ENCODE peak calls at places on chromosomes 16 and 17, in five cellular contexts. V is neural progenitor cell, E is dorsolateral prefrontal cortex, Z is ascending aorta, Y is cardiac muscle cell. G is an unnamed sample.

GRCh38 chr16:65226077-65226476 is 104.2 kb upstream of the CDH11 start:
- DNase-seq in E (no peak), V (no peak), Y (no peak), Z (no peak), G (no peak)

GRCh38 chr17:67608691-67609090 is 109.0 kb upstream of the NOL11 start:
- DNase-seq in V (no peak), Y (peak; percentile 90), Z (no peak), E (no peak), G (no peak)

GRCh38 chr16:79316004-79316458 is 284.5 kb downstream of the MAF start:
- DNase-seq in Z (no peak), E (no peak), V (no peak), Y (no peak), G (no peak)

GRCh38 chr17:52762794-52763167 is 604.3 kb upstream of the CA10 start:
- DNase-seq in E (no peak), Y (no peak), V (no peak), Z (no peak), G (no peak)

GRCh38 chr16:29819506-29819905 is 756 bp upstream of the MVP start:
- DNase-seq in Z (no peak), E (no peak), V (no peak), Y (no peak), G (peak; percentile 67)

GRCh38 chr17:29155966-29156338 is 24.2 kb downstream of the MYO18A start:
- DNase-seq in V (peak; percentile 73), Y (peak; percentile 81), E (no peak), Z (no peak), G (no peak)

GRCh38 chr17:59812139-59812538 is 80.6 kb downstream of the TUBD1 start:
- DNase-seq in V (no peak), Y (no peak), Z (no peak), E (no peak), G (no peak)

GRCh38 chr16:10090816-10091215 is 91.4 kb downstream of the GRIN2A start:
- DNase-seq in Y (no peak), Z (no peak), V (no peak), E (no peak), G (no peak)

GRCh38 chr17:71085238-71086033 is 916.1 kb downstream of the KCNJ2 start:
- DNase-seq in E (no peak), Y (peak; percentile 19), V (peak; percentile 77), Z (no peak), G (no peak)

GRCh38 chr17:20203761-20204263 is 194.7 kb downstream of the SPECC1 start:
- DNase-seq in Z (no peak), V (peak; percentile 31), E (no peak), Y (no peak), G (no peak)

GRCh38 chr16:27767081-27767480 is 217.1 kb downstream of the KATNIP start:
- DNase-seq in Y (no peak), V (no peak), Z (no peak), E (no peak), G (peak; percentile 16)

GRCh38 chr16:6932871-6933390 is 399.7 kb upstream of the RBFOX1 start:
- DNase-seq in V (no peak), E (no peak), Z (no peak), Y (no peak), G (no peak)

GRCh38 chr17:76735006-76735405 is 2.1 kb downstream of the SRSF2 start:
- DNase-seq in Z (no peak), Y (peak; percentile 47), E (no peak), V (peak; percentile 16), G (no peak)

GRCh38 chr17:75270218-75270965 is 639 bp downstream of the MIF4GD start:
- DNase-seq in Y (peak; percentile 80), E (peak; percentile 26), V (peak; percentile 78), Z (no peak), G (peak; percentile 89)

GRCh38 chr17:18382441-18383078 is 5.0 kb downstream of the EVPLL start:
- DNase-seq in Z (no peak), V (no peak), E (no peak), Y (no peak), G (peak; percentile 55)

GRCh38 chr17:7839890-7840260 is 5.9 kb downstream of the KDM6B start:
- DNase-seq in V (peak; percentile 31), Z (no peak), Y (peak; percentile 47), E (no peak), G (no peak)

GRCh38 chr17:80504671-80505413 is 28.4 kb upstream of the NPTX1 start:
- DNase-seq in Z (no peak), Y (peak; percentile 19), E (no peak), V (no peak), G (no peak)

GRCh38 chr17:37614823-37615222 is 5.6 kb upstream of the SYNRG start:
- DNase-seq in Z (no peak), V (no peak), Y (no peak), E (no peak), G (no peak)

GRCh38 chr17:36661047-36661666 is 59.8 kb downstream of the MRM1 start:
- DNase-seq in V (no peak), Y (no peak), Z (no peak), E (no peak), G (no peak)

GRCh38 chr17:54435966-54436365 is 464.7 kb upstream of the TOM1L1 start:
- DNase-seq in Z (no peak), Y (no peak), E (no peak), V (no peak), G (no peak)

GRCh38 chr16:64459402-64459801 is 662.5 kb downstream of the CDH11 start:
- DNase-seq in Y (no peak), V (no peak), E (no peak), Z (no peak), G (no peak)

GRCh38 chr17:40717776-40718175 is 14.2 kb upstream of the KRT24 start:
- DNase-seq in V (no peak), Z (no peak), E (no peak), Y (no peak), G (no peak)

GRCh38 chr17:40718904-40719303 is 15.4 kb upstream of the KRT24 start:
- DNase-seq in V (no peak), E (no peak), Z (no peak), Y (no peak), G (no peak)

DNA sequence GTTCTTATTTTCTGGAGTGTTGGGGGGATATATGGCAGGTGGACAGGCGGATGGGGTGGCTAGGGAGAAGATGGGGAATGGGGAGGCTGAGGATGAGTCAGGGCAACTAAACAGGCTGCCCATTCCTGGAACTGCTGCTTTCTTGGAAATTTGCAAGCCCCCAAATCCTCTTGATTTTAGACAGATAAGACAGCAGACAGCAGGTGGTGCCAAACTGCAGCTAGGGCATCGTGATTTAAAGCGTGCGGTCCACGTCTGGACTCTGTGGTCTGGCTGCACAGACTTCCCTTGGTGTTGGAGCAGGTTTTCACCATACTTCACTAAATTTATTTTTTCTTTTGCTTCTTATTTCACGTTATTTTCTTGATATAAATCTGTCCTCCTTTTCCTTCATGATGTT is 10.9 kb upstream of the KRT24 start:
- DNase-seq in E (no peak), Z (no peak), Y (no peak), V (peak; percentile 11), G (no peak)
- TF ChIP-seq CTCF in E (no peak), Z (no peak), Y (no peak), V (peak; percentile 22), G (no peak)

GRCh38 chr17:56812971-56813388 is 20.7 kb downstream of the C17orf67 start:
- DNase-seq in E (no peak), Y (no peak), Z (no peak), V (no peak), G (no peak)
- H3K4me3 ChIP-seq in E (no peak overlapping the region), Y (no peak overlapping the region), Z (no peak overlapping the region), V (no peak overlapping the region), G (no peak overlapping the region)

DNA sequence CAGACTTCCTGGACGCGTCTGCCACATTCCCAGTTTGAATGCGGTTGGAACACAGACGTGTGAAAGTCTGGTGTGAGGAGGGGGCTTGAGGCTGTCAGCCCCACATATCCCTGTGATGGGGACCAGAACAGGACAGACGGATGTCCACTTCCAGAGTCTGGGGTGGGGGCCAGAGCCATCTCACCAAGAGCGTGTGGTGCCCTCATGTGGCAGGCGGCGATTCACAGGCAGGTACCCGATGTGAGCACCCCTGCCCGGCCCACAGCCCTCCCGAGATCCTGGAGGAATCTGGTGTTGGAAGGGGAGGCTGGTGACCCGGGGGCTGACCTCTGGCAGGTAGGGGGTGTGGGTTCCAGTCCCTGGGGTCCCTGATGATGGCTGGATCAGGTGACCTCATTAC is 51.5 kb downstream of the ENGASE start:
- DNase-seq in Y (peak; percentile 6), E (no peak), V (peak; percentile 61), Z (no peak), G (no peak)
- TF ChIP-seq CTCF in Y (peak; percentile 17), E (no peak), V (peak; percentile 52), Z (no peak), G (no peak)

DNA sequence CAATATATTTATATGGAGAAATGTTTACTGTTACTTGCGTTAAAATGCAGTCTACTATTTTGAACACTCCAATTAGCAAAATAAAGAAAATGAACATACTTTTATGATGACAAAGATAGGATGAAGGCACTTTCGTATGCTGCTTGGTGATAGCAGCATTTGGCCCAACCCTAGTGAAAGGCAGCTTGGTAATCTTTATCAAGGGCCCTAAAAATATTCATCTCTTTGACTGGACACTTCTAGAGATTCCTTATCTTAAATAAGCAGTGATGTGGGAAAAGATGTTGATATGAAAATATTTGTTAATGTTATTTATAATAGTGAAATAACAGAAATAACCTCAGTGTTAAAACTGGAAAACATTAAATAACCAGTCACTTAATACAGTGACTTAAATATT is 79.4 kb downstream of the NF1 start:
- DNase-seq in Z (no peak), V (no peak), E (no peak), Y (no peak), G (no peak)
- H3K4me3 ChIP-seq in Z (no peak overlapping the region), V (no peak overlapping the region), E (no peak overlapping the region), Y (no peak overlapping the region), G (no peak overlapping the region)

DNA sequence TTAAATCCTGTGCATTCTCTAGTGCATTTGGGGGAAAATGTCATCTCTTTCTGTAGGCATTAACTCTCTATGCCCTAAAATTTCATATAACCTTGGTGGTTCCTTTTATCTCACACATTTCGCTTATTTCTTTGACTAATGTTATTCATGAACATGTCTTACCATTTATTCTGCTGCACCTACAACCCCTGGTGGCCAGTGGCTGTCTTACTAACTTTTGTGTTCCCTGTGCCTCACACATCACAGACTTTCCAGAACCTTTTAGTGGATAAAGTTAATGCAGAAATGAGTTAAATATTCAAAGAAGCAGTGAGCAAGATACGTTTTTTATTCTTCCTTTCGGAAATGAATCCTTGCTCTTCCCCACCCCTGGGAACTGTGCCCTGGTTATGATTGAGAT is 111.9 kb downstream of the CDH13 start:
- DNase-seq in E (no peak), Y (peak; percentile 55), Z (no peak), V (no peak), G (no peak)
- TF ChIP-seq CTCF in E (peak; percentile 16), Y (peak; percentile 50), Z (peak; percentile 28), V (peak; percentile 36), G (no peak)

G was measured in upper lobe of right lung.